ENCODE peak calls at places on chromosomes 6 and 20, in eight cellular contexts. M is fibroblast of mammary gland; Z is T-helper 2 cell; S is activated CD4-positive, alpha-beta T cell treated with anti-CD3 and anti-CD28 coated beads, Interleukin-2, amount 50 U/mL, for 1 hour; A is Calu3; B is HCT116; K is retinal pigment epithelial cell; C is HEK293T. G is an unnamed sample.

GRCh38 chr6:37303891-37304503 is 46.1 kb upstream of the TMEM217 start:
- DNase-seq in A (peak), M (peak), Z (no peak), K (no peak), C (peak), B (peak), S (no peak), G (no peak)

GRCh38 chr6:96809119-96809518 is 28.2 kb downstream of the GPR63 start:
- DNase-seq in S (no peak), M (no peak), A (no peak), K (no peak), Z (no peak), C (no peak), B (no peak), G (no peak)

GRCh38 chr20:55211481-55211880 is 736.1 kb downstream of the DOK5 start:
- DNase-seq in Z (no peak), A (no peak), K (no peak), B (no peak), S (no peak), C (no peak), M (no peak), G (no peak)

GRCh38 chr6:100057941-100058340 is 63.9 kb upstream of the MCHR2 start:
- DNase-seq in A (no peak), K (peak), Z (no peak), B (no peak), M (no peak), S (no peak), C (no peak), G (no peak)

GRCh38 chr6:84390334-84390733 is 162.9 kb upstream of the CEP162 start:
- DNase-seq in M (no peak), A (no peak), Z (no peak), B (no peak), C (no peak), S (no peak), K (no peak), G (no peak)

GRCh38 chr6:127457444-127458064 is 1.6 kb downstream of the KIAA0408 start:
- DNase-seq in K (peak), C (no peak), B (no peak), Z (no peak), M (peak), A (no peak), S (no peak), G (no peak)

GRCh38 chr6:36360241-36361054 is 23.8 kb upstream of the BNIP5 start:
- DNase-seq in C (peak), K (no peak), Z (peak), S (peak), M (peak), B (peak), A (peak), G (peak)

GRCh38 chr6:111642463-111643158 is 36.9 kb upstream of the TRAF3IP2 start:
- DNase-seq in K (no peak), A (peak), M (peak), B (peak), Z (no peak), C (peak), S (peak), G (no peak)

GRCh38 chr6:44456070-44456965 is 68.8 kb downstream of the CDC5L start:
- DNase-seq in B (peak), Z (peak), A (peak), K (no peak), M (peak), S (peak), C (peak), G (peak)

GRCh38 chr20:58310291-58310782 is 822 bp downstream of the RAB22A start:
- DNase-seq in C (no peak), Z (no peak), K (no peak), B (no peak), S (no peak), A (no peak), M (peak), G (no peak)

GRCh38 chr6:111124406-111124805 is 37.1 kb downstream of the SLC16A10 start:
- DNase-seq in Z (no peak), M (no peak), K (no peak), A (no peak), S (no peak), B (no peak), C (no peak), G (no peak)

GRCh38 chr6:143027058-143027457 is 33.6 kb upstream of the AIG1 start:
- DNase-seq in K (no peak), C (peak), M (peak), S (peak), A (peak), Z (peak), B (peak), G (peak)

GRCh38 chr6:169934699-169935347 is 183.4 kb downstream of the ERMARD start:
- DNase-seq in S (no peak), Z (no peak), K (no peak), B (no peak), M (no peak), C (no peak), A (no peak), G (no peak)

GRCh38 chr20:39897781-39898466 is 791.1 kb downstream of the MAFB start:
- DNase-seq in B (no peak), C (no peak), Z (no peak), M (peak), S (no peak), K (no peak), A (no peak), G (no peak)

GRCh38 chr6:75128881-75129570 is 76.8 kb downstream of the COL12A1 start:
- DNase-seq in Z (no peak), M (peak), A (no peak), C (no peak), K (no peak), B (no peak), S (no peak), G (no peak)

GRCh38 chr6:106099235-106099537 is 13.1 kb downstream of the PRDM1 start:
- DNase-seq in K (no peak), S (no peak), A (no peak), Z (no peak), M (no peak), B (no peak), C (no peak), G (no peak)

GRCh38 chr20:4956200-4956810 is 45.0 kb downstream of the SLC23A2 start:
- DNase-seq in M (peak), A (peak), B (peak), S (no peak), Z (no peak), K (no peak), C (no peak), G (no peak)

GRCh38 chr6:148566664-148567350 is 180.0 kb upstream of the UST start:
- DNase-seq in M (no peak), K (no peak), Z (no peak), S (no peak), B (no peak), A (no peak), C (no peak), G (no peak)

GRCh38 chr6:166627875-166628849 is 1.1 kb upstream of the RPS6KA2 start:
- DNase-seq in Z (peak), B (no peak), K (no peak), C (peak), S (peak), A (peak), M (peak), G (peak)

GRCh38 chr20:9339708-9340107 is 174.7 kb upstream of the LAMP5 start:
- DNase-seq in M (no peak), B (no peak), A (no peak), Z (no peak), K (no peak), S (no peak), C (no peak), G (no peak)

GRCh38 chr6:121504227-121504626 is 68.8 kb downstream of the GJA1 start:
- DNase-seq in M (peak), K (no peak), C (no peak), S (no peak), B (no peak), A (peak), Z (no peak), G (no peak)

GRCh38 chr6:137095651-137096238 is 51.0 kb upstream of the IL20RA start:
- DNase-seq in B (no peak), S (no peak), C (no peak), M (no peak), Z (no peak), A (no peak), K (no peak), G (no peak)

GRCh38 chr6:151916680-151917164 is 109.2 kb downstream of the ESR1 start:
- DNase-seq in Z (no peak), C (no peak), M (peak), K (peak), B (no peak), A (no peak), S (no peak), G (no peak)

GRCh38 chr6:145539831-145540230 is 195.5 kb downstream of the EPM2A start:
- DNase-seq in B (no peak), C (no peak), K (no peak), A (no peak), M (peak), Z (no peak), S (no peak), G (no peak)

GRCh38 chr20:26209171-26209941 is 512.7 kb upstream of the ZNF337 start:
- DNase-seq in M (no peak), C (no peak), K (no peak), A (no peak), S (peak), B (no peak), Z (peak), G (peak)

GRCh38 chr20:10249048-10249770 is 30.6 kb downstream of the SNAP25 start:
- DNase-seq in A (no peak), Z (no peak), S (no peak), C (no peak), K (no peak), M (no peak), B (no peak), G (no peak)

GRCh38 chr6:56683882-56684281 is 41.2 kb upstream of the DST start:
- DNase-seq in C (no peak), S (no peak), M (peak), Z (no peak), K (peak), B (no peak), A (peak), G (no peak)

GRCh38 chr6:54361188-54361587 is 52.9 kb downstream of the TINAG start:
- DNase-seq in K (no peak), B (no peak), M (no peak), A (no peak), Z (no peak), S (no peak), C (no peak), G (no peak)

GRCh38 chr20:31860431-31861345 is 9.6 kb downstream of the DUSP15 start:
- DNase-seq in S (no peak), K (no peak), A (peak), B (no peak), Z (no peak), M (peak), C (no peak), G (no peak)

GRCh38 chr6:27810768-27811298 is 101.4 kb downstream of the OR2B2 start:
- DNase-seq in C (no peak), Z (no peak), B (no peak), M (no peak), S (no peak), A (no peak), K (no peak), G (no peak)

GRCh38 chr20:50516935-50517816 is 7.0 kb downstream of the PTPN1 start:
- DNase-seq in C (no peak), A (no peak), Z (no peak), K (no peak), B (no peak), M (no peak), S (no peak), G (no peak)

GRCh38 chr20:34491226-34491931 is 24.8 kb upstream of the DYNLRB1 start:
- DNase-seq in S (no peak), K (no peak), C (no peak), B (no peak), M (no peak), A (no peak), Z (no peak), G (no peak)

G was measured in activated naive CD4-positive, alpha-beta T cell treated with anti-CD3 and anti-CD28 coated beads, Interleukin-2, amount 50 U/mL, for 16 hours.